ENCODE peak calls at places on chromosomes 2 and 18, in six cellular contexts. H, U, O, J, Y and R are unnamed samples.

GRCh38 chr2:115160523-115161521 is 718.4 kb downstream of the DPP10 start:
- DNase-seq in J (no peak), O (no peak), Y (peak; percentile 36), H (no peak), U (peak; percentile 78), R (no peak)

GRCh38 chr2:37711308-37711731 is 39.9 kb upstream of the CDC42EP3 start:
- DNase-seq in J (no peak), U (peak; percentile 48), Y (no peak), H (peak; percentile 91), O (peak; percentile 98), R (peak; percentile 72)

GRCh38 chr2:201795608-201796477 is 10.5 kb upstream of the CDK15 start:
- DNase-seq in J (peak; percentile 33), Y (no peak), O (peak; percentile 65), H (peak; percentile 71), U (peak; percentile 53), R (peak; percentile 85)

GRCh38 chr2:120564213-120565094 is 171.2 kb upstream of the GLI2 start:
- DNase-seq in Y (no peak), O (no peak), J (no peak), U (peak; percentile 66), H (no peak), R (no peak)

GRCh38 chr18:48813833-48814489 is 136.8 kb downstream of the SMAD7 start:
- DNase-seq in Y (peak; percentile 28), U (no peak), O (no peak), J (no peak), H (no peak), R (peak; percentile 79)

GRCh38 chr2:112758701-112759100 is 5.7 kb downstream of the CKAP2L start:
- DNase-seq in U (no peak), Y (no peak), O (peak; percentile 39), J (no peak), H (no peak), R (no peak)

GRCh38 chr18:68298340-68298739 is 416.6 kb downstream of the TMX3 start:
- DNase-seq in J (no peak), O (no peak), U (no peak), H (no peak), Y (no peak), R (no peak)

GRCh38 chr2:150335596-150335995 is 151.9 kb downstream of the RND3 start:
- DNase-seq in U (no peak), J (no peak), H (no peak), Y (no peak), O (no peak), R (no peak)

GRCh38 chr2:174026122-174026845 is 61.1 kb upstream of the SP3 start:
- DNase-seq in O (peak; percentile 88), U (peak; percentile 70), Y (no peak), J (no peak), H (peak; percentile 88), R (no peak)

GRCh38 chr2:30763151-30763660 is 44.0 kb downstream of the CAPN13 start:
- DNase-seq in U (no peak), H (no peak), O (no peak), J (no peak), Y (no peak), R (peak; percentile 22)

GRCh38 chr2:150508497-150509137 is 21.1 kb upstream of the RND3 start:
- DNase-seq in J (no peak), O (no peak), H (no peak), U (no peak), Y (no peak), R (no peak)

GRCh38 chr2:108612514-108613183 is 78.4 kb downstream of the LIMS1 start:
- DNase-seq in Y (no peak), H (no peak), O (no peak), J (no peak), U (no peak), R (no peak)

GRCh38 chr2:107363811-107364210 is 462.9 kb upstream of the RGPD4 start:
- DNase-seq in U (no peak), J (no peak), O (no peak), Y (no peak), H (no peak), R (no peak)
- H3K27ac ChIP-seq in U (peak overlapping the region; percentile 66), J (no peak overlapping the region), O (no peak overlapping the region), Y (no peak overlapping the region), H (no peak overlapping the region), R (no peak overlapping the region)

GRCh38 chr2:240663791-240664190 is 18.9 kb downstream of the AQP12B start:
- DNase-seq in H (no peak), O (no peak), Y (no peak), J (no peak), U (no peak), R (peak; percentile 27)
- H3K27me3 ChIP-seq in H (peaks cover 8% of the 10 kb centered on the region), O (peaks cover 5% of the 10 kb centered on the region), Y (no peaks in the 10 kb centered on the region), J (peaks cover 36% of the 10 kb centered on the region), U (peaks cover 12% of the 10 kb centered on the region), R (peaks cover 29% of the 10 kb centered on the region)

DNA sequence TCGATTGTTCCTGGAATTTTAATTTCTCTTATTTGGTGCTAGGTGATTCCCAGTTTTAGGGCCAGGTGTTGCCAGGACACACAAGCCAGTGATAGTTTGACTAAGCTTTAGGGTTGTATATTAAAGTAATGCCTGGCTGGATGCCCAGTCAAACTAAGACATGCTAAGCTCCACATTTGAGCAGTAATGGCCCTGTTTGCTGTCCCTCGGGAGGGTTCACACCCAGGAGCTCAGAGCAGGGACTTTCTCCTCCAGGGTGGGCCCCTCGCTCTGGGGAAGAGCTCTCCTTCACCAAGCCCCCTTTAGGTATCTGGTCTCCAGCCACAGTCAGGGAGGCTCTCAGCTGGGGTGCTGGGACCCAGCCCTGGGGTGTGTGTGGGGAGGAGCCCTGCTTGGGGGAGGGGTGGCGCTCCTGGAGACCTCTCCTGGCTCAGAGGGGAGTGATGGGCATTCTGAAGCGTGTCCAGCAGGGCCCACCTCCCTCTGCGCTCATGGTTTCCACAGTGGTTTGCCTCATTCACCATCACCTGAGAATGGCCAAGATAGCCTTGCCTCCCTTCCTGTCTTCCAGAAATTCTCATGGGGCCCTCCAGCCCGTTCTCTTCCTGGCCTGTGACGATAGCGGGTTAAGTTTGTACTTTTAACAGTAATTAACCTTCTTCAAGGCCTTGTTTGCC is 31.7 kb downstream of the INPP4A start:
- DNase-seq in Y (no peak), H (peak; percentile 54), J (no peak), U (no peak), O (no peak), R (peak; percentile 83)
- H3K27ac ChIP-seq in Y (no peak overlapping the region), H (no peak overlapping the region), J (no peak overlapping the region), U (no peak overlapping the region), O (no peak overlapping the region), R (no peak overlapping the region)

GRCh38 chr2:96326564-96326963 is 1.4 kb downstream of the ITPRIPL1 start:
- DNase-seq in Y (no peak), J (no peak), H (no peak), O (no peak), U (no peak), R (peak; percentile 6)
- H3K27me3 ChIP-seq in Y (no peaks in the 10 kb centered on the region), J (no peaks in the 10 kb centered on the region), H (peaks cover 23% of the 10 kb centered on the region), O (no peaks in the 10 kb centered on the region), U (peaks cover 35% of the 10 kb centered on the region), R (peaks cover 27% of the 10 kb centered on the region)